ENCODE peak calls at places on chromosomes 5 and 9, in four cellular contexts. E, B, J and P are unnamed samples.
A peak's percentile ranks its signal among the peaks of the same experiment; 100 is the strongest.

GRCh38 chr9:86239053-86239770 is 20.2 kb downstream of the C9orf153 start:
- DNase-seq in J (no peak), B (no peak), E (no peak), P (no peak)

GRCh38 chr9:131140550-131140949 is 15.2 kb downstream of the NUP214 start:
- DNase-seq in J (peak; percentile 72), E (no peak), B (no peak), P (no peak)

GRCh38 chr5:79514391-79515105 is 614 bp upstream of the HOMER1 start:
- DNase-seq in E (peak; percentile 88), J (peak; percentile 92), B (peak; percentile 72), P (peak; percentile 84)

GRCh38 chr5:51376504-51376903 is 6.7 kb upstream of the ISL1 start:
- DNase-seq in J (no peak), E (no peak), B (no peak), P (no peak)

GRCh38 chr9:92325991-92326500 is 293 bp downstream of the CENPP start:
- DNase-seq in E (no peak), J (peak; percentile 37), B (no peak), P (no peak)

GRCh38 chr5:176744584-176744965 is 65.8 kb upstream of the UNC5A start:
- DNase-seq in J (peak; percentile 28), E (no peak), B (no peak), P (peak; percentile 47)

GRCh38 chr5:175214152-175214551 is 229.8 kb downstream of the DRD1 start:
- DNase-seq in J (no peak), B (no peak), E (no peak), P (no peak)

GRCh38 chr5:177496111-177497010 is 1.0 kb downstream of the PDLIM7 start:
- DNase-seq in J (peak; percentile 89), B (peak; percentile 85), E (peak; percentile 88), P (peak; percentile 91)

GRCh38 chr5:124669956-124670671 is 76.3 kb downstream of the ZNF608 start:
- DNase-seq in B (no peak), J (no peak), E (no peak), P (no peak)

GRCh38 chr5:6502421-6502820 is 53.8 kb downstream of the UBE2QL1 start:
- DNase-seq in E (no peak), B (no peak), J (no peak), P (no peak)

GRCh38 chr5:172149073-172149472 is 39.0 kb downstream of the STK10 start:
- DNase-seq in B (no peak), J (no peak), E (no peak), P (no peak)

GRCh38 chr5:172151661-172152210 is 36.3 kb downstream of the STK10 start:
- DNase-seq in J (no peak), B (no peak), E (no peak), P (no peak)

GRCh38 chr5:172147857-172148256 is 40.2 kb downstream of the STK10 start:
- DNase-seq in B (no peak), E (no peak), J (no peak), P (no peak)

GRCh38 chr5:172148381-172148780 is 39.6 kb downstream of the STK10 start:
- DNase-seq in J (no peak), E (no peak), B (no peak), P (no peak)

DNA sequence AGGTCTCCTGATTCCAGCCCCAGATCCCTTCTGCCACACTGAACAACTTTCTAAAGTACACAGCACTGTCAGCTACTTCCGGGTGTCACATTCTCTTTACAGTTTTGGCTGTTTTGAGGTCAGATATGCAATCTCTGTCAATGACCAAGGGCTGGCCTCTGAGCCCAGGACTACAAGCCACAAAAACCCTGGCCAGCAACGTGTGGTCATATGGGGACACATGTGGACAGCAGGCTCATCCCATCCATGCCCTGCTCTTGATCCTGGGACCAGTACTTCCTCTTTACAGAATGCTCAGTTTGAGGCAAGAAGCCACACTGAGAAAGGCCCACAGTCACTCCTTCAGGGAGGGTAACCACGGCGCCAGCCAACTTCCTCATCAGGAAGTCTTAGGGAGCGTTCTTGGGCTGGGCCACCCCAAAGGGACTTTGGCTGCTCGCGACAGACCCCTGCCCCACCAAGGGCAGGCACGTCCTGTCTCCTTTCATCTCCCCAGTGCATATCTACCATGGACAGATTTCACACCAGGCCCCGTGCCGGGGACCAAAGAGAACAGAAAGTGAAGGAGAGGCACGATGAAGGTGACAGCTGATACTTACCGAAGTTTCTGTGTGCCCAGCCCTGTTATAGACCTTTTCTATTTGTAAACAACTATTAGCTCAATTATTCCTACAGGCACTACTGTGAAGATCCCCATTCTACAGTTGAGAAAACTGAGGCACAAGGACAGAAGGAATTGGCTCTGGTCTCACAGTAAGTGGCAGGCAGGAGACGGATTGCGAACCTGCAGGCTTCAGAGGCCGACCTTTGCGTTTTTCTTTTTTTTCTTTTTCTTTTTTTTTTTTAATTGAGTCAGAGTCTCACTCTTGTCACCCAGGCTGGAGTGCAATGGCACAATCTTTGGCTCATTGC is 37.3 kb downstream of the STK10 start:
- DNase-seq in J (peak; percentile 46), B (no peak), E (no peak), P (no peak)
- TF ChIP-seq ELF4 in J (no peak), B (no peak), E (no peak), P (no peak)

DNA sequence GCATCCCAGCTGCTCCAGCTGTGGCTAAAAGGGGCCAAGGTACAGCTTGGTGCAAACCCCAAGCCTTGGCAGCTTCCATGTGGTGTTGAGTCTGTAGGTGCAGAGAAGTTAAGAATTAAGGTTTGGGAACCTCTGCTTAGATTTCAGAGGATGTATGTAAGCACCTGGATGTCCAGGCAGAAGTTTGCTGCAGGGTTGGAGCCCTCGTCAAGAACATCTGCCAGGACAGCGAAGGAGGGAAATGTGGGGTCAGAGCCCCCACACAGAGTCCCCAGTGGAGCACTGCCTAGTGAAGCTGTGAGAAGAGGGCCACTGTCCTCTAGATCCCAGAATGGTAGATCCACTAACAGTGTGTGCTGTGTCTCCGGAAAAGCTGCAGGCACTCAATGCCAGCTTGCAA is 236.2 kb upstream of the ADRA1B start:
- DNase-seq in B (no peak), E (no peak), J (no peak), P (no peak)
- TF ChIP-seq ELF4 in B (no peak), E (no peak), J (no peak), P (no peak)

GRCh38 chr5:126776499-126777256 is at the start of gene LMNB1:
- DNase-seq in B (peak; percentile 92), J (peak; percentile 95), E (peak; percentile 97), P (peak; percentile 86)

GRCh38 chr5:126777257-126777973 is 479 bp downstream of the LMNB1 start:
- DNase-seq in E (peak; percentile 60), J (peak; percentile 28), B (peak; percentile 9), P (peak; percentile 23)

GRCh38 chr5:126777974-126778674 is 1.2 kb downstream of the LMNB1 start:
- DNase-seq in J (peak; percentile 88), B (peak; percentile 89), E (peak; percentile 94), P (peak; percentile 77)

GRCh38 chr5:126778675-126779403 is 1.9 kb downstream of the LMNB1 start:
- DNase-seq in B (no peak), J (no peak), E (no peak), P (no peak)

DNA sequence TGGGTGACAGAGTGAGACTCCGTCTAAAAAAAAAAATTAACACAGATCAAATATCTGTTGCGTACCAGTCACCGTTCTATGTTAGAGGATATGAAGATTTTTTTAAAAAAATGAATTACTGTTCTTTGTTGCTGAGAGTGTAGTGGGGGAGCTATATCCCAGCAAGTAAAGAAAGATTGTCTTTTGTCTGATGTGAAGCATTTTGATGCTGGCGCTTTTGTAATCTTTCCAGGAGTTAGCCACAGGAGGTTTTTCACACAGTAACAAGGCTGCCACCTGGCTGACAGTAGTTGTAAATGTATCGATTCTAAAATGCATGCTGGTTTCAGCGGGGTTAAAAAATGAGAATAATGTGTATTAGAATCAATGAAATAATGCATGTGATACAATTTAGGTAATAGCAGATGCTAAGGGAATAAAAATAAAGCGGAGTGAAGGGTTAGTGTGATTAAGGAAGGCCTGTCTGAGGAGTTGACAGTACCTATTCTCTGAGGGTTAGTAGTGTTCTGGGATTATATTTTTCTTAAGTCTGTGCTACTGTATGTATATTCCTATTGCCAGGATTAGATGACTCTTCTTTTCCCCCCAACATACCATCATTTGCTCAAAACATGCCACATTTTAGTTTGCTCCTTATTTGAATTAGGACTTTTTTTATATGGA is 3.4 kb downstream of the LMNB1 start:
- DNase-seq in J (peak; percentile 62), E (peak; percentile 28), B (peak; percentile 63), P (peak; percentile 48)
- TF ChIP-seq ELF4 in J (no peak), E (no peak), B (no peak), P (no peak)

GRCh38 chr9:137369911-137370630 is 52.9 kb downstream of the EXD3 start:
- DNase-seq in E (peak; percentile 8), B (no peak), J (no peak), P (no peak)

GRCh38 chr9:137371521-137371941 is 51.4 kb downstream of the EXD3 start:
- DNase-seq in B (no peak), E (no peak), J (no peak), P (no peak)

GRCh38 chr9:137369111-137369787 is 53.7 kb downstream of the EXD3 start:
- DNase-seq in B (no peak), J (no peak), E (peak; percentile 10), P (no peak)

GRCh38 chr9:137371966-137372651 is 50.9 kb downstream of the EXD3 start:
- DNase-seq in J (no peak), E (peak; percentile 9), B (no peak), P (no peak)

DNA sequence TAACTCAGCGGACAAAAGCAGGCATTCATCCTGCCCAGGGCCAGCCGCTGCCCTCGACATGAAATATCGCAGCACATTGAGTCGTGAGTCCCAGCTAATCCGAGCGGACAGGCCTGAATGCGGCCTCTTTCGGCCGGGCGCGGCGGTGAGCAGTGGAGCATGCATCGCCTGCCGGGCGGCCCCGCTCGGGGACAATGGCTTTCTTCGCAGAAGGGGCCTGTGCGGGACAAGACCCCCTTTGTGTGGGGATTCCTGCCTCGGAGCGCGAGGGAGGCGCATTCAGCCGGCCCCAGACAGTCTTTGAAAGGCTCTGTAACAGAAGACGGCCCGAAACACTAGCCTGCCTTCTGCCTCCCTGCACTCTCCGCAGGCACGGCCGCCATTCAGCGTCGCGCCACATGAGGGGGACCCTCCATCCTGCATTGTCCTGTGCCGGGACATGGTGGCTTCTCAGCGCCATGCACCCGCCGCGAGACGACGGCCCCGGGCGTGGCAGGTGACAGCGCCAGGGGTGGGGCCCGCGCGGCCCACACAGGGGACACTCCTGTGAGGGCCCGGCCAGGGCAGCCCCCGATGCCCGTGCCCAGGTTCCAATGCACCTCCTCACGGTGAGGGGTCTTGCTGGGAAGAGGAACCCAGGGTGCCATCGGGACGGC is 52.0 kb downstream of the EXD3 start:
- DNase-seq in J (no peak), E (peak; percentile 26), B (no peak), P (no peak)
- TF ChIP-seq ELF4 in J (no peak), E (no peak), B (no peak), P (no peak)

DNA sequence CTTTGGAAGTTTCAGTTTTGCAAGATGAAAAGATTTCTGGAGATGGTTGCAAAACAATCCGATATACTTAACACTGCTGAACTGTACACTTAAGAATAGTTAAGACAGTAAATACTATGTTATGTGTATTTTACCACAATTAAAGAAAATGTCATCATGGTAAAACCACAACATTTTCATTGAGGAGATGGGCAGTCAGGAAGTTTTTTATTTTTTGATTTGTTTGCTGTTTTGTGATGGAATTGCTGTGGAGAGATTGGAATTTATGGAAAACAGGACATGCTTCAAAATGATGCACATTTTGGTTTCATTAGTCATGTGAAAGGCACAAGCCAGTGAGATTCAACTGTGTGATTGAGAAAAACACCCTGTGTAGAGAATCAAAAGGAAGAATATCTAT is 90.5 kb upstream of the AGXT2 start:
- DNase-seq in E (no peak), J (no peak), B (no peak), P (no peak)
- TF ChIP-seq ELF4 in E (no peak), J (no peak), B (no peak), P (no peak)